ENCODE peak calls at places on chromosome 14, in four cellular contexts. Z is ovary, H is NCI-H774, D is RPMI8226. U is an unnamed sample.

GRCh38 chr14:68866991-68867533 is 74.2 kb upstream of the ZFP36L1 start:
- DNase-seq in Z (no peak), H (no peak), D (no peak), U (no peak)

GRCh38 chr14:67646136-67646535 is 26.4 kb downstream of the ARG2 start:
- DNase-seq in Z (no peak), H (no peak), D (no peak), U (no peak)

GRCh38 chr14:21941885-21942284 is 268.3 kb upstream of the OR4E1 start:
- DNase-seq in Z (no peak), H (no peak), D (no peak), U (no peak)

GRCh38 chr14:103552011-103552797 is 10.3 kb downstream of the BAG5 start:
- DNase-seq in Z (no peak), H (no peak), D (no peak), U (no peak)

GRCh38 chr14:33509927-33510535 is 440.8 kb downstream of the EGLN3 start:
- DNase-seq in Z (peak), H (no peak), D (no peak), U (no peak)

GRCh38 chr14:69013943-69014782 is 35.1 kb upstream of the ACTN1 start:
- DNase-seq in Z (no peak), H (peak), D (peak), U (no peak)

GRCh38 chr14:74567646-74568379 is 44.2 kb downstream of the LTBP2 start:
- DNase-seq in Z (no peak), H (no peak), D (no peak), U (no peak)

GRCh38 chr14:67567654-67568053 is 32.4 kb downstream of the PIGH start:
- DNase-seq in Z (no peak), H (no peak), D (no peak), U (no peak)

GRCh38 chr14:91728616-91729183 is 3.2 kb downstream of the CATSPERB start:
- DNase-seq in Z (no peak), H (no peak), D (no peak), U (no peak)

GRCh38 chr14:67352055-67352454 is 7.5 kb downstream of the ATP6V1D start:
- DNase-seq in Z (no peak), H (no peak), D (peak), U (no peak)

GRCh38 chr14:92122351-92122677 is 545 bp downstream of the CPSF2 start:
- DNase-seq in Z (no peak), H (peak), D (peak), U (no peak)

GRCh38 chr14:100540926-100541620 is 46.1 kb downstream of the BEGAIN start:
- DNase-seq in Z (no peak), H (no peak), D (peak), U (no peak)

GRCh38 chr14:39268393-39268792 is 34.7 kb downstream of the MIA2 start:
- DNase-seq in Z (no peak), H (no peak), D (peak), U (no peak)

U was measured in type B pancreatic cell.